ENCODE peak calls at places on chromosome 21, in ten cellular contexts. R is T-cell, F is NCI-H1092 treated with DMSO at 0.1 percent for 48 hours, N is mucosa of descending colon, D is left ventricle myocardium inferior, Q is HAP-1, C is cardiac fibroblast, K is HT1080, U is aorta, S is GM23248. L is an unnamed sample.

GRCh38 chr21:45405819-45406762 is 1.1 kb downstream of the COL18A1 start:
- DNase-seq in C (no peak), R (no peak), K (no peak), D (peak; percentile 30), F (no peak), N (peak; percentile 42), U (peak; percentile 55), S (peak; percentile 23), Q (peak; percentile 22), L (no peak)

GRCh38 chr21:36141513-36141925 is 6.6 kb downstream of the CBR3 start:
- DNase-seq in K (peak; percentile 89), Q (peak; percentile 83), S (peak; percentile 89), R (peak; percentile 84), C (peak; percentile 84), U (peak; percentile 77), D (peak; percentile 24), F (peak; percentile 94), N (peak; percentile 95), L (peak; percentile 92)

GRCh38 chr21:18529253-18529652 is 125.7 kb upstream of the TMPRSS15 start:
- DNase-seq in F (peak; percentile 83), C (peak; percentile 6), K (peak; percentile 92), S (peak; percentile 0), N (no peak), R (no peak), U (no peak), Q (no peak), D (no peak), L (no peak)

GRCh38 chr21:34807881-34808568 is 139.2 kb downstream of the CLIC6 start:
- DNase-seq in N (no peak), K (peak; percentile 96), S (peak; percentile 97), Q (no peak), C (peak; percentile 94), F (no peak), U (peak; percentile 74), D (no peak), R (peak; percentile 38), L (peak; percentile 53)

GRCh38 chr21:14754682-14755081 is 208.6 kb upstream of the SAMSN1 start:
- DNase-seq in Q (no peak), U (no peak), S (no peak), F (no peak), D (no peak), R (no peak), C (no peak), N (no peak), K (no peak), L (no peak)

GRCh38 chr21:29168874-29169273 is 38.4 kb downstream of the MAP3K7CL start:
- DNase-seq in F (no peak), D (no peak), N (no peak), C (no peak), K (peak; percentile 93), R (no peak), Q (no peak), S (no peak), U (no peak), L (no peak)

GRCh38 chr21:31198575-31198974 is 145.5 kb downstream of the TIAM1 start:
- DNase-seq in N (no peak), K (peak; percentile 53), D (no peak), S (peak; percentile 74), F (peak; percentile 50), U (no peak), Q (peak; percentile 55), C (peak; percentile 75), R (no peak), L (no peak)

GRCh38 chr21:43881283-43881682 is 16.3 kb downstream of the AGPAT3 start:
- DNase-seq in U (no peak), R (no peak), K (no peak), D (no peak), Q (no peak), N (peak; percentile 17), F (no peak), S (no peak), C (no peak), L (no peak)

GRCh38 chr21:34166468-34166867 is 93.1 kb downstream of the MRPS6 start:
- DNase-seq in F (no peak), N (no peak), C (no peak), U (no peak), S (no peak), D (no peak), R (no peak), Q (no peak), K (no peak), L (no peak)

GRCh38 chr21:42574234-42575027 is 60.8 kb downstream of the SLC37A1 start:
- DNase-seq in K (peak; percentile 8), C (peak; percentile 41), S (peak; percentile 26), U (peak; percentile 9), N (no peak), D (no peak), F (no peak), Q (no peak), R (no peak), L (no peak)